ENCODE peak calls at places on chromosomes 11 and 22, in six cellular contexts. D is GM12891, G is GM12878, F is HepG2, N is H1, B is K562. Y is an unnamed sample.

GRCh38 chr11:119739021-119739703 is 10.2 kb upstream of the NECTIN1 start:
- DNase-seq in D (no peak), G (no peak), F (no peak), N (no peak), B (no peak), Y (no peak)

GRCh38 chr11:61679893-61680621 is at the start of gene DAGLA:
- DNase-seq in D (peak; percentile 91), G (no peak), F (peak; percentile 49), N (no peak), B (peak; percentile 93), Y (peak; percentile 78)

GRCh38 chr11:92380882-92381281 is 156.3 kb downstream of the FAT3 start:
- DNase-seq in D (no peak), G (no peak), F (no peak), N (no peak), B (no peak), Y (no peak)

GRCh38 chr11:103241574-103241973 is 132.3 kb downstream of the DYNC2H1 start:
- DNase-seq in D (no peak), G (no peak), F (no peak), N (no peak), B (no peak), Y (no peak)

GRCh38 chr11:64854534-64855502 is 10.4 kb upstream of the CDC42BPG start:
- DNase-seq in D (no peak), G (no peak), F (peak; percentile 80), N (no peak), B (peak; percentile 86), Y (no peak)

GRCh38 chr11:90757851-90758494 is 535.1 kb upstream of the CHORDC1 start:
- DNase-seq in D (no peak), G (no peak), F (no peak), N (no peak), B (no peak), Y (no peak)

GRCh38 chr11:115665958-115666357 is 161.7 kb upstream of the CADM1 start:
- DNase-seq in D (no peak), G (no peak), F (no peak), N (no peak), B (no peak), Y (no peak)

GRCh38 chr11:75298191-75298590 is 53.3 kb downstream of the ARRB1 start:
- DNase-seq in D (no peak), G (no peak), F (no peak), N (no peak), B (no peak), Y (no peak)

GRCh38 chr22:28075260-28075981 is 156.4 kb upstream of the PITPNB start:
- DNase-seq in D (no peak), G (no peak), F (peak; percentile 18), N (no peak), B (peak; percentile 10), Y (no peak)

GRCh38 chr11:80432051-80432450 is 991.2 kb upstream of the TENM4 start:
- DNase-seq in D (no peak), G (no peak), F (no peak), N (no peak), B (no peak), Y (no peak)

GRCh38 chr22:31637375-31637937 is 24.6 kb downstream of the PISD start:
- DNase-seq in D (peak; percentile 58), G (no peak), F (no peak), N (no peak), B (no peak), Y (peak; percentile 57)

GRCh38 chr11:44960200-44960845 is 9.6 kb upstream of the TP53I11 start:
- DNase-seq in D (no peak), G (no peak), F (no peak), N (no peak), B (no peak), Y (no peak)

GRCh38 chr11:36210529-36210928 is 78.7 kb downstream of the COMMD9 start:
- DNase-seq in D (no peak), G (no peak), F (no peak), N (no peak), B (no peak), Y (no peak)

GRCh38 chr11:43504316-43504950 is 145.7 kb downstream of the TTC17 start:
- DNase-seq in D (no peak), G (no peak), F (peak; percentile 38), N (peak; percentile 21), B (peak; percentile 37), Y (no peak)

GRCh38 chr11:72954860-72955259 is 140.6 kb downstream of the ATG16L2 start:
- DNase-seq in D (no peak), G (peak; percentile 41), F (no peak), N (no peak), B (no peak), Y (no peak)

GRCh38 chr11:122727101-122727929 is 71.8 kb downstream of the UBASH3B start:
- DNase-seq in D (no peak), G (no peak), F (no peak), N (no peak), B (no peak), Y (peak; percentile 47)

GRCh38 chr11:112697371-112697770 is 263.8 kb upstream of the NCAM1 start:
- DNase-seq in D (no peak), G (no peak), F (no peak), N (no peak), B (no peak), Y (no peak)

GRCh38 chr22:22930222-22930497 is 42.5 kb downstream of the IGLL5 start:
- DNase-seq in D (no peak), G (no peak), F (no peak), N (no peak), B (no peak), Y (no peak)

GRCh38 chr22:38080847-38081635 is 2.9 kb downstream of the SLC16A8 start:
- DNase-seq in D (no peak), G (no peak), F (no peak), N (no peak), B (no peak), Y (no peak)

GRCh38 chr11:67317365-67318238 is 14.3 kb downstream of the SSH3 start:
- DNase-seq in D (peak; percentile 98), G (peak; percentile 92), F (peak; percentile 93), N (peak; percentile 90), B (peak; percentile 99), Y (peak; percentile 97)
- TF ChIP-seq POLR2A in D (no peak), G (peak; percentile 71), F (peak; percentile 95), N (no peak), B (peak; percentile 87), Y (peak; percentile 60)

GRCh38 chr11:12724301-12725046 is 50.3 kb downstream of the TEAD1 start:
- DNase-seq in D (no peak), G (no peak), F (peak; percentile 64), N (peak; percentile 89), B (peak; percentile 82), Y (no peak)
- TF ChIP-seq POLR2AphosphoS5 in D (no peak), G (no peak), F (no peak), N (peak; percentile 82), B (no peak), Y (no peak)

GRCh38 chr11:68066742-68067141 is 27.9 kb downstream of the TCIRG1 start:
- DNase-seq in D (no peak), G (no peak), F (no peak), N (no peak), B (no peak), Y (no peak)
- TF ChIP-seq TAF1 in D (no peak), G (no peak), F (no peak), N (no peak), B (no peak), Y (no peak)

GRCh38 chr11:118530180-118530682 is 761 bp upstream of the TMEM25 start:
- DNase-seq in D (no peak), G (no peak), F (no peak), N (no peak), B (peak; percentile 70), Y (no peak)
- TF ChIP-seq POLR2A in D (no peak), G (no peak), F (no peak), N (no peak), B (no peak), Y (no peak)

DNA sequence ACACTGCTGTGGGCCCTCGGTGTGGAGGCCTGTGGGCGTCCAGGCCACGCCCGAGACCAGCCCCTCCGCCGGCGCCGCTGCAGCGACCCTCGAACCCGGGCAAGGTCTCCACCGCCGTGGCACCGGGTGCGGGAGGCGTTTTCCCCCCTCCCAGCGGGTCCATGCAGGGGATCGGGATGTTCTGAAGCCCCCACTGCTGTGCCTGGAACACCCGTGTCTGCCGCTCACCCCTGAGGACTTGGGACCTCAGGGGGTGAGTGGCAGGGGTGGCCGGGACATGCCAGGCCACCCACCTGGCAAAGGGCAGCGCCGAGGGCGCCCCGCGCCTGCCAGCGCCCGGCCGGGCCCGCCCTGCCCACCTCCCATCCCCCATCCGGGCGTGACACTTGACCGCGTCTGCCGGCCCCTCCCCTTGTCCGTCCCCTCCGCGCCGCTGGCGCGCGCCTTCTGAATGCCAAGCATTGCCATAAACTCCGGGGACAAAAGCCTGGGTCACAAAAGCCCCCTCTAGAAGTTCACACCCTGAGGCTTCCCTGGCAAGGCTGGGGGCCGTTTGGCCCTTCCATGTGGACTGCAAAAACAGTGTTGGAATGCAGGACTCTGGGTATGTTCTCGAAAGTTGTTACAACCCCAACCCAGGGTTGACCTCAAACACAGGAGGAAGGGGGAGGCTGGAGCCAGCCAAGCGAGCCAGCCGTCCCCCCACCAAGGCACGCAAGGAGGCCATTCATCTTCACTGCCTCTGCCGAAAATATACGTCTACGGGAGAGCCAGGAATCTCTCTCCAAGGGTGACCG is 819 bp upstream of the KCNQ1OT1 start:
- DNase-seq in D (no peak), G (peak; percentile 13), F (peak; percentile 57), N (no peak), B (peak; percentile 75), Y (no peak)
- TF ChIP-seq POLR2AphosphoS5 in D (no peak), G (no peak), F (no peak), N (no peak), B (no peak), Y (no peak)

GRCh38 chr22:19576460-19577421 is 52.5 kb upstream of the CLDN5 start:
- DNase-seq in D (peak; percentile 50), G (no peak), F (no peak), N (no peak), B (peak; percentile 86), Y (peak; percentile 58)
- TF ChIP-seq TAF1 in D (no peak), G (no peak), F (no peak), N (no peak), B (no peak), Y (no peak)

Y was measured in GM12892.